ENCODE peak calls at places on chromosomes 12 and 14, in four cellular contexts. Q is GM12878, W is fibroblast of lung, I is DND-41. R is an unnamed sample.

GRCh38 chr12:57744194-57744776 is 554 bp upstream of the TSPAN31 start:
- DNase-seq in Q (peak; percentile 55), W (no peak), I (no peak), R (no peak)

GRCh38 chr12:57046392-57046791 is 3.5 kb downstream of the MYO1A start:
- DNase-seq in Q (no peak), W (no peak), I (no peak), R (no peak)

GRCh38 chr12:96858162-96858561 is 48.9 kb upstream of the NEDD1 start:
- DNase-seq in Q (no peak), W (no peak), I (no peak), R (no peak)

GRCh38 chr14:103544627-103545218 is 15.7 kb downstream of the TRMT61A start:
- DNase-seq in Q (no peak), W (no peak), I (no peak), R (no peak)

GRCh38 chr12:99154264-99154982 is 493.1 kb upstream of the GARIN6 start:
- DNase-seq in Q (no peak), W (peak; percentile 88), I (no peak), R (no peak)

GRCh38 chr14:77018785-77019184 is 9.7 kb downstream of the IRF2BPL start:
- DNase-seq in Q (no peak), W (no peak), I (no peak), R (no peak)

GRCh38 chr14:70084226-70084625 is 104.5 kb downstream of the SLC8A3 start:
- DNase-seq in Q (no peak), W (no peak), I (no peak), R (no peak)

GRCh38 chr14:72443991-72444431 is 449.9 kb downstream of the DPF3 start:
- DNase-seq in Q (peak; percentile 28), W (peak; percentile 39), I (peak; percentile 59), R (no peak)

GRCh38 chr12:28313631-28314030 is 123.4 kb downstream of the CCDC91 start:
- DNase-seq in Q (no peak), W (peak; percentile 65), I (no peak), R (no peak)

GRCh38 chr12:27965966-27966365 is 6.6 kb downstream of the PTHLH start:
- DNase-seq in Q (no peak), W (peak; percentile 62), I (no peak), R (no peak)

GRCh38 chr12:116604151-116604550 is 45.0 kb downstream of the MAP1LC3B2 start:
- DNase-seq in Q (no peak), W (no peak), I (no peak), R (no peak)

GRCh38 chr12:59403259-59403932 is 192.4 kb upstream of the SLC16A7 start:
- DNase-seq in Q (no peak), W (peak; percentile 49), I (peak; percentile 53), R (peak; percentile 77)

GRCh38 chr12:129200576-129200975 is 347.3 kb downstream of the GLT1D1 start:
- DNase-seq in Q (no peak), W (no peak), I (no peak), R (no peak)

GRCh38 chr12:89461190-89461589 is 63.4 kb downstream of the GALNT4 start:
- DNase-seq in Q (no peak), W (no peak), I (no peak), R (no peak)

GRCh38 chr14:77133718-77134338 is 7.8 kb downstream of the ZDHHC22 start:
- DNase-seq in Q (no peak), W (peak; percentile 55), I (peak; percentile 85), R (peak; percentile 88)

GRCh38 chr12:119659289-119659897 is 8.5 kb upstream of the PRKAB1 start:
- DNase-seq in Q (no peak), W (no peak), I (peak; percentile 52), R (peak; percentile 54)

GRCh38 chr14:50334211-50334610 is 22.1 kb downstream of the DMAC2L start:
- DNase-seq in Q (no peak), W (no peak), I (no peak), R (no peak)

GRCh38 chr14:20624495-20625070 is 16.9 kb downstream of the OR6S1 start:
- DNase-seq in Q (no peak), W (peak; percentile 67), I (no peak), R (peak; percentile 84)

GRCh38 chr14:78319411-78319810 is 149.2 kb downstream of the NRXN3 start:
- DNase-seq in Q (no peak), W (no peak), I (no peak), R (no peak)

DNA sequence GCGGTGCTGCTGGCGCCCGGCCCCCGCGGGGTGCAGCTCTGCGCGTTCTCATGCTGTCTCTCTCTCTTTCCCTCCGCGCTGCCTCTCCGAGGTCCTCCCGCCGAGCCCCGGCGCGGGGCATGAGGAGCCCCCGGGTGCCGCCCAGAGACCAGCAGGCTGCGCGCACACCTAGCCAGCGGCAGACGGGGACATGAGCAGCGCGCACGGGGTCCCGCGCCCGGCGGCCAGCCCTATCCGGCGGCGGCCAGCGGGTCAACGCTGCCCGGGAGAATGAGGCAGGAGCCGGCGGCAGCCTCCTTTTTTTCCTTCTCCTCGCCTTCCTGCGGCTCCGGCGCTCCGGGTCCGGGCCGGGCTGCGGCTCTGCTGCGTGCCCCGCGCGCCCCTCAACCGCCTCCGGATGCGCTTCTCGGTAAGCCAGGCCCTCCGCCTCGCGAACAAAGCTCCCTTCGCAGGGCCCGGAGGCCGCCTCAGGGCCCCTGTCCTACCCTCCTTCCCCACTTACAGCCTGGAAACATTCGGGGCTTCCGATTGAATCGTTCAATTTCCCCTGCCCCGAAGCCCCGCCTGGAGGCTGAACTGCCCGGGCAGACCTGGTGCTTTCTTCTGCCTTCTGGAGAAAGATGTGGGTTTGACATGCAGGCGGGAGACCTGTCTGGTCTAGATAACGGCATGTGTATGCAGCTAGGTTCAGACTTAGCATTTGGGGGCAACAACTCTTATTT is at the start of gene TUNAR:
- DNase-seq in Q (no peak), W (peak; percentile 23), I (no peak), R (no peak)
- TF ChIP-seq EZH2 in Q (no peak), W (peak; percentile 36), I (no peak), R (peak; percentile 57)

GRCh38 chr12:53938276-53939140 is at the start of gene HOXC13:
- DNase-seq in Q (no peak), W (no peak), I (no peak), R (peak; percentile 88)
- TF ChIP-seq EZH2 in Q (no peak), W (peak; percentile 82), I (no peak), R (peak; percentile 26)

GRCh38 chr14:65190312-65190711 is 88.0 kb upstream of the MAX start:
- DNase-seq in Q (no peak), W (no peak), I (no peak), R (no peak)

GRCh38 chr14:65193891-65194290 is 91.6 kb upstream of the MAX start:
- DNase-seq in Q (no peak), W (no peak), I (no peak), R (no peak)

GRCh38 chr14:65195042-65195719 is 92.9 kb upstream of the MAX start:
- DNase-seq in Q (peak; percentile 68), W (no peak), I (no peak), R (no peak)

GRCh38 chr14:65192686-65193085 is 90.4 kb upstream of the MAX start:
- DNase-seq in Q (no peak), W (no peak), I (no peak), R (no peak)

DNA sequence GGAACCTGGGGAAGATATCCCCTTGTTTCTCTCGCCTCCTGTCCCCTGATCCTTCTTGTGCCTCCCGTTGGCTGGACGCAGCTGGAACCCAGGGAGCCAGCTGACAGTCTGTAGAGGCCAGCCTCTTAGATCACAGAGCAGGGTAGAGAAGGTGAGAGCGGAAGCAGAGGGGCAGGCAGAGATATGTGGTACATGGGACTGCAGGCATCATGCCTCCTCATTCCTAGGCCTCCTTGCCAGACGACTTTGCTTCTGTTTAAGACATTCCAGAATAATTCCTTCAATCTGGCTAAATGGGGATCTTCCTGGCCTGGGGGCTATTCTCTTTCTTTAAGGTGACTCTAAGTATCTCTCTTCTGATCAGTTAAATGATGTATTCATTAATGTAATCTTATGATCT is 89.4 kb upstream of the MAX start:
- DNase-seq in Q (no peak), W (no peak), I (no peak), R (no peak)
- TF ChIP-seq EZH2 in Q (no peak), W (no peak), I (no peak), R (no peak)

DNA sequence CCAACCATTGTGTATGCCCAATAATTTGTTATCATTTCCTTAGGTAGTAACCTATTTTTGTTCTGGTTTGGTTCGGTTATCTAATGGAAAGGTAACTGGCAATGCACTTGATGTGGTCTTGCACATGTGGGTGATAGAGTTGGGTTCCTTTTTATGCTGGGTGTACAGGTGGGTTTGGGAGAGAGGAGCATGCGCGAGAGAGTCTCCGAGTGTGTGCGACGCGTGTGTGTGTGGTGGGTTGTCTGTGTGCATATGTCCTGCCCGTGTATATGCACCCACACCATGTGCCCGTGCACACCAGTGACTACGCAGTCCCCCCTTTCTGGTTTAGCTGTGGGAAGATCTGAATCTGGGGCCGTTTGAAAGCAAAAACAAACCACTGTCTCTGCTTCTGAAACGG is 102.6 kb upstream of the FKBP4 start:
- DNase-seq in Q (no peak), W (no peak), I (peak; percentile 27), R (no peak)
- TF ChIP-seq EZH2 in Q (no peak), W (no peak), I (peak; percentile 36), R (no peak)

DNA sequence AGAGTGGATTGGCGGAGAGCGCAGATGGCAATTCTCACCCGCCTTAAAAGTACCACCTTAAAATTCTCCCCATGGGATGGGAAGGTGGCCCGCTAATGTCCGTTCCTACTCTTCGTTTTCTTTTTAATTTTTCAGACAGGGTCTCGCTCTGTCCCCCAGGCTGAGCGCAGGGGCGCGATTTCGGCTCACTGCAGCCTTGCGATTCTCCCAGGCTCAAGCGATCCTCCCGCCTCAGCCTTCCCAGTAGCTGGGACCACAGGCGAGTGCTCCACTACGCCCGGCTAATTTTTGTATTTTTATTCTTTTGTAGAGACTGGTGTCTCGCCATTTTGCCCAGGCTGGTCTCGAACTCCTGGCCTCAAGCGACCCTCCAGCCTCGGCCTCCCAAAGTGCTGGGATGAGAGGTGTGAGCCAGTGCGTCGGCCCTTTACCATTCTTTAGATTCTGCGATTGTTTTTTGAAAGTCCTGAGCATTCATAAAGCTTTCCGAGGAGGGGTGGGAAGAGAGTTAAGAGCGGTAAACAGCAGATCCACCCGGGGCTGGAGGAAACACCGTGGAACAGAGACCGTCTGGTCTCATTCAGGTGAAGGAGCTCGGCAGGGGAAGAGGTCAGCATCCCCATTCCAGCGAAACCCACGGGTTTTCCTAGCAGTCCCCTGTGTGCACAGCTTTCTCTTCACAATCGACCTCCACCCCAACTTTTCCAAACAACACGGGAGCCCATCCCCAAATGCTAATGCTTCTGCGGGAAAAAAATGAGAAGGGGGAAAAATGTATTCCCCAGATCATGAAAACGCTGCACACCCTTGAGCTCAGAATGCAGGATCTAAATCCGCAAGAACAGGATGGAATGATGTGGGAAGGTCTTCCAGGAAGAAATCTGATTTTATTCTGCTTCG is 129.2 kb downstream of the NDUFA12 start:
- DNase-seq in Q (no peak), W (no peak), I (no peak), R (no peak)
- TF ChIP-seq EZH2 in Q (no peak), W (peak; percentile 95), I (no peak), R (peak; percentile 58)

GRCh38 chr14:60656755-60657608 is 7.7 kb upstream of the SIX1 start:
- DNase-seq in Q (peak; percentile 31), W (peak; percentile 68), I (peak; percentile 36), R (peak; percentile 68)
- TF ChIP-seq EZH2 in Q (no peak), W (no peak), I (peak; percentile 73), R (peak; percentile 64)

GRCh38 chr14:26286806-26287205 is 311.0 kb downstream of the NOVA1 start:
- DNase-seq in Q (no peak), W (no peak), I (no peak), R (no peak)

GRCh38 chr14:26293909-26294308 is 303.9 kb downstream of the NOVA1 start:
- DNase-seq in Q (no peak), W (no peak), I (no peak), R (no peak)

GRCh38 chr14:26286066-26286791 is 311.6 kb downstream of the NOVA1 start:
- DNase-seq in Q (no peak), W (peak; percentile 13), I (no peak), R (no peak)

GRCh38 chr14:26290007-26290530 is 307.8 kb downstream of the NOVA1 start:
- DNase-seq in Q (no peak), W (peak; percentile 72), I (no peak), R (no peak)
- TF ChIP-seq EZH2 in Q (no peak), W (no peak), I (no peak), R (no peak)

R was measured in hepatocyte.